ENCODE peak calls at places on chromosomes 5 and 9, in four cellular contexts. One of them, this sample, is unnamed.

GRCh38 chr5:158431369-158432029 is 572.6 kb upstream of the CLINT1 start:
- DNase-seq in esophagus muscularis mucosa: peak
- DNase-seq in CD8-positive, alpha-beta T cell: no peak
- DNase-seq in A673: no peak
- DNase-seq in this sample: no peak

GRCh38 chr9:124797343-124798103 is 20.6 kb downstream of the OLFML2A start:
- DNase-seq in A673: no peak
- DNase-seq in CD8-positive, alpha-beta T cell: no peak
- DNase-seq in esophagus muscularis mucosa: no peak
- DNase-seq in this sample: no peak

GRCh38 chr9:16898464-16898863 is 28.0 kb upstream of the BNC2 start:
- DNase-seq in CD8-positive, alpha-beta T cell: no peak
- DNase-seq in A673: no peak
- DNase-seq in esophagus muscularis mucosa: no peak
- DNase-seq in this sample: no peak

GRCh38 chr5:100595152-100595811 is 60.1 kb downstream of the FAM174A start:
- DNase-seq in A673: peak
- DNase-seq in CD8-positive, alpha-beta T cell: no peak
- DNase-seq in esophagus muscularis mucosa: no peak
- DNase-seq in this sample: no peak

GRCh38 chr5:1638658-1639400 is 115.1 kb upstream of the LPCAT1 start:
- DNase-seq in CD8-positive, alpha-beta T cell: no peak
- DNase-seq in esophagus muscularis mucosa: no peak
- DNase-seq in A673: no peak
- DNase-seq in this sample: no peak

GRCh38 chr9:112338561-112338960 is 5.1 kb upstream of the PTBP3 start:
- DNase-seq in CD8-positive, alpha-beta T cell: no peak
- DNase-seq in A673: no peak
- DNase-seq in esophagus muscularis mucosa: no peak
- DNase-seq in this sample: no peak

GRCh38 chr5:3601929-3602712 is 6.5 kb downstream of the IRX1 start:
- DNase-seq in A673: no peak
- DNase-seq in esophagus muscularis mucosa: no peak
- DNase-seq in CD8-positive, alpha-beta T cell: no peak
- DNase-seq in this sample: no peak

GRCh38 chr5:88727705-88728313 is 155.2 kb downstream of the MEF2C start:
- DNase-seq in A673: peak
- DNase-seq in CD8-positive, alpha-beta T cell: no peak
- DNase-seq in esophagus muscularis mucosa: no peak
- DNase-seq in this sample: no peak

GRCh38 chr9:114214181-114214580 is 58.8 kb downstream of the COL27A1 start:
- DNase-seq in A673: no peak
- DNase-seq in esophagus muscularis mucosa: no peak
- DNase-seq in CD8-positive, alpha-beta T cell: no peak
- DNase-seq in this sample: no peak

GRCh38 chr5:72760259-72760658 is 56.2 kb upstream of the TNPO1 start:
- DNase-seq in esophagus muscularis mucosa: no peak
- DNase-seq in CD8-positive, alpha-beta T cell: no peak
- DNase-seq in A673: no peak
- DNase-seq in this sample: no peak

GRCh38 chr5:157273131-157273556 is 7.2 kb downstream of the CYFIP2 start:
- DNase-seq in CD8-positive, alpha-beta T cell: no peak
- DNase-seq in esophagus muscularis mucosa: no peak
- DNase-seq in A673: no peak
- DNase-seq in this sample: no peak

GRCh38 chr5:60503771-60504170 is 196.2 kb downstream of the DEPDC1B start:
- DNase-seq in A673: no peak
- DNase-seq in esophagus muscularis mucosa: no peak
- DNase-seq in CD8-positive, alpha-beta T cell: no peak
- DNase-seq in this sample: no peak

GRCh38 chr9:120845255-120845654 is 2.5 kb upstream of the PSMD5 start:
- DNase-seq in A673: no peak
- DNase-seq in CD8-positive, alpha-beta T cell: no peak
- DNase-seq in esophagus muscularis mucosa: no peak
- DNase-seq in this sample: no peak

GRCh38 chr9:127154003-127154389 is 31.6 kb upstream of the ANGPTL2 start:
- DNase-seq in CD8-positive, alpha-beta T cell: no peak
- DNase-seq in A673: no peak
- DNase-seq in esophagus muscularis mucosa: no peak
- DNase-seq in this sample: no peak

GRCh38 chr9:3331801-3332200 is 194.0 kb downstream of the RFX3 start:
- DNase-seq in A673: peak
- DNase-seq in CD8-positive, alpha-beta T cell: no peak
- DNase-seq in esophagus muscularis mucosa: no peak
- DNase-seq in this sample: no peak

GRCh38 chr5:2366816-2367215 is 384.7 kb downstream of the IRX2 start:
- DNase-seq in CD8-positive, alpha-beta T cell: no peak
- DNase-seq in esophagus muscularis mucosa: peak
- DNase-seq in A673: no peak
- DNase-seq in this sample: no peak

GRCh38 chr5:143985832-143986485 is 174.0 kb downstream of the HMHB1 start:
- DNase-seq in CD8-positive, alpha-beta T cell: no peak
- DNase-seq in A673: peak
- DNase-seq in esophagus muscularis mucosa: no peak
- DNase-seq in this sample: no peak

GRCh38 chr9:135224921-135225541 is 137.6 kb downstream of the OLFM1 start:
- DNase-seq in esophagus muscularis mucosa: no peak
- DNase-seq in A673: peak
- DNase-seq in CD8-positive, alpha-beta T cell: no peak
- DNase-seq in this sample: no peak

GRCh38 chr5:161372682-161373344 is 173.7 kb downstream of the GABRB2 start:
- DNase-seq in A673: no peak
- DNase-seq in esophagus muscularis mucosa: no peak
- DNase-seq in CD8-positive, alpha-beta T cell: no peak
- DNase-seq in this sample: no peak

GRCh38 chr5:75042511-75042910 is 9.8 kb downstream of the GCNT4 start:
- DNase-seq in CD8-positive, alpha-beta T cell: no peak
- DNase-seq in A673: no peak
- DNase-seq in esophagus muscularis mucosa: no peak
- DNase-seq in this sample: no peak

GRCh38 chr5:21774791-21775190 is 1078.4 kb downstream of the CDH12 start:
- DNase-seq in CD8-positive, alpha-beta T cell: no peak
- DNase-seq in A673: peak
- DNase-seq in esophagus muscularis mucosa: no peak
- DNase-seq in this sample: no peak

GRCh38 chr9:98108540-98109031 is 10.4 kb downstream of the TRIM14 start:
- DNase-seq in A673: no peak
- DNase-seq in CD8-positive, alpha-beta T cell: no peak
- DNase-seq in esophagus muscularis mucosa: no peak
- DNase-seq in this sample: peak

GRCh38 chr9:120919639-120920494 is 6.7 kb downstream of the TRAF1 start:
- DNase-seq in CD8-positive, alpha-beta T cell: no peak
- DNase-seq in A673: no peak
- DNase-seq in esophagus muscularis mucosa: no peak
- DNase-seq in this sample: no peak

GRCh38 chr5:173027905-173028304 is 28.2 kb upstream of the CREBRF start:
- DNase-seq in CD8-positive, alpha-beta T cell: no peak
- DNase-seq in esophagus muscularis mucosa: no peak
- DNase-seq in A673: peak
- DNase-seq in this sample: no peak

GRCh38 chr5:173029499-173029921 is 26.6 kb upstream of the CREBRF start:
- DNase-seq in CD8-positive, alpha-beta T cell: no peak
- DNase-seq in esophagus muscularis mucosa: no peak
- DNase-seq in A673: no peak
- DNase-seq in this sample: no peak

GRCh38 chr5:173032730-173033129 is 23.4 kb upstream of the CREBRF start:
- DNase-seq in CD8-positive, alpha-beta T cell: no peak
- DNase-seq in A673: no peak
- DNase-seq in esophagus muscularis mucosa: no peak
- DNase-seq in this sample: no peak

GRCh38 chr5:173025651-173026050 is 30.5 kb upstream of the CREBRF start:
- DNase-seq in CD8-positive, alpha-beta T cell: no peak
- DNase-seq in A673: no peak
- DNase-seq in esophagus muscularis mucosa: no peak
- DNase-seq in this sample: no peak

DNA sequence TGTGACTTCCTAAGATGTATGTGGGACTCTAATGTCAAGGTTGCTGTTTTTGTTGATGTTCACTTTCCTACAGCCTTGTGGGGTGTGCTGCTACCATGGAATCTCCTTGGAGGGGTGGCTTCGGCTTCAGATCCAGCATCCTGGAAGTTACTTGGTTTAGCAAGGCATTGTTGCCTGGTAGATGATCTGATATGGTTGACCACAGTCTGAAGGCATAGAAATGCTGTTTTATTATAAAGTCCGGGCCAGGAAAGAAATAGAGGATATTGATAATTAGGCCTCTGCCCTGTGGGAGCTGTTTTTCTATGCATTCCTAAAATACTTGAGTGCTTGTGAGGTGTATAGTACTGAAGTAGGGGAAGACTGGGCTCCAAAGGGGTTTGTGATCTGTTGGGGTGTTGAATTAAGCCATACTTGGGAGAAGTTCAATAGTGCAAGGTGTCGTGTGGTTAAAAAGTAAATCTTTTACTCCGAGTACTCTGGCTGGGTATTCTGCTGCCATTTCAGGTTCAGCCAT is 27.3 kb upstream of the CREBRF start:
- DNase-seq in esophagus muscularis mucosa: no peak
- DNase-seq in CD8-positive, alpha-beta T cell: no peak
- DNase-seq in A673: no peak
- DNase-seq in this sample: no peak
- TF ChIP-seq CTCF in esophagus muscularis mucosa: no peak
- TF ChIP-seq CTCF in CD8-positive, alpha-beta T cell: no peak
- TF ChIP-seq CTCF in A673: no peak
- TF ChIP-seq CTCF in this sample: no peak

DNA sequence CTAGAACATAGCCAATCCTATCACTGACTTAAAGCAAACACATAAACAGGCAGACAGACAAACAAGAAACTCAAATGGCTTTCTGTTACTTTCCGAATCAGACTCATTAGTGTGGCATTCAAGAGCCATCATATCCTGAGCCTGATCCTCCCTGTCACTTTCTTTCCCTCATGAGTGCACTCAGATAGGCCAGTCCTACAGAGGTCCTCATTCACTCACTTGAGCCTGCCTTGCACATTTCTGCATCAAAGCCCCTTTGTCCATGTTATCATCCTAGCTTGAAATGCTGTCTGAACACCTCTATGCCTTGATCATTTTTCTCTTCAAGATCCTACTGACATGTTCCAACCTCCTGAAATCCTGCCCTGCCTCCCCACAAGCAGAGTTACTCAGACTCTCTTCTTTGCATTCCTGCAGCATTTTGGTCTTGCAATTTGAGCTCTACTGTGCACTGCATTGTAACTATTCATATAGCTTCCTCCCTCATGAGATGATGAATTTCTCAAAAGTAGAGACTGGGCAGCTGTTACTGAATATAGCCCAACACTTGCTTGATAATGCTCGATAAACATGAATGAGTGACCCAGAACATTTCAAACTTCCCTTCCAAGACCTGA is 126.9 kb downstream of the PALM2AKAP2 start:
- DNase-seq in A673: no peak
- DNase-seq in CD8-positive, alpha-beta T cell: no peak
- DNase-seq in esophagus muscularis mucosa: no peak
- DNase-seq in this sample: no peak
- TF ChIP-seq CTCF in A673: no peak
- TF ChIP-seq CTCF in CD8-positive, alpha-beta T cell: no peak
- TF ChIP-seq CTCF in esophagus muscularis mucosa: no peak
- TF ChIP-seq CTCF in this sample: no peak

GRCh38 chr5:81195334-81195929 is 37.7 kb upstream of the CKMT2 start:
- DNase-seq in CD8-positive, alpha-beta T cell: no peak
- DNase-seq in esophagus muscularis mucosa: no peak
- DNase-seq in A673: no peak
- DNase-seq in this sample: no peak
- TF ChIP-seq CTCF in CD8-positive, alpha-beta T cell: peak
- TF ChIP-seq CTCF in esophagus muscularis mucosa: no peak
- TF ChIP-seq CTCF in A673: no peak
- TF ChIP-seq CTCF in this sample: peak

GRCh38 chr9:23768861-23769260 is 57.2 kb downstream of the ELAVL2 start:
- DNase-seq in A673: no peak
- DNase-seq in CD8-positive, alpha-beta T cell: no peak
- DNase-seq in esophagus muscularis mucosa: no peak
- DNase-seq in this sample: no peak
- TF ChIP-seq CTCF in A673: no peak
- TF ChIP-seq CTCF in CD8-positive, alpha-beta T cell: no peak
- TF ChIP-seq CTCF in esophagus muscularis mucosa: no peak
- TF ChIP-seq CTCF in this sample: no peak

DNA sequence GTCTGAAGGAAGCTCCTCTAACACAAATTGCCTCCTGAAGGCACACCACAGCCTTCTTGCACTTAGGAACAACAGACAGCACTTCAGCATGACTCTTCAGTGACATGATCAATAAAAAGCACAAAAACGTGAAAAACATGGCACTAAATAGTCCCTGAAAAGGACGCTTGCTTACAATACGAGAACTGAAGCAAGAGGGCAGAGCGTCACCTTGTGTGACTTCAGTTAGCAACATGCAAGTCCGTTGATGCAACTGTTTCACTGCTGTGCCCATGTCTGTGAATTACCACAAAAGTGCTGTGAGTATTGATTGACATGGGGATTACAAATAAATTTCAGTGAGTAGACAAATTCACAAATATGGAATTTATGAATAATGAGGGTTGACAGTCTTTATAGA is 219.9 kb upstream of the GAS1 start:
- DNase-seq in A673: no peak
- DNase-seq in CD8-positive, alpha-beta T cell: no peak
- DNase-seq in esophagus muscularis mucosa: no peak
- DNase-seq in this sample: no peak
- TF ChIP-seq CTCF in A673: no peak
- TF ChIP-seq CTCF in CD8-positive, alpha-beta T cell: no peak
- TF ChIP-seq CTCF in esophagus muscularis mucosa: no peak
- TF ChIP-seq CTCF in this sample: no peak

This sample was measured in natural killer cell.